ENCODE peak calls at places on chromosomes 12 and 14, in ten cellular contexts. I is adrenal gland, L is heart right ventricle, T is OCI-LY7, P is PC-9, B is fibroblast of lung, G is ascending aorta, D is mucosa of descending colon, J is colonic mucosa, E is left ventricle myocardium inferior. U is an unnamed sample.

GRCh38 chr12:95998611-95999300 is 2.6 kb upstream of the HAL start:
- DNase-seq in D (peak; percentile 58), E (no peak), L (peak; percentile 28), G (no peak), P (no peak), J (peak; percentile 48), I (peak; percentile 55), T (peak; percentile 78), B (peak; percentile 69), U (peak; percentile 52)

GRCh38 chr12:109888179-109889020 is 8.1 kb upstream of the GLTP start:
- DNase-seq in G (no peak), T (peak; percentile 69), J (no peak), D (no peak), L (no peak), E (no peak), I (no peak), B (peak; percentile 91), P (peak; percentile 96), U (no peak)

GRCh38 chr14:38548091-38548490 is 292.2 kb upstream of the CLEC14A start:
- DNase-seq in L (no peak), G (no peak), E (no peak), D (no peak), P (no peak), J (no peak), T (no peak), I (no peak), B (no peak), U (no peak)

GRCh38 chr12:10153271-10154144 is 18.4 kb downstream of the OLR1 start:
- DNase-seq in J (peak; percentile 66), P (peak; percentile 48), D (peak; percentile 76), B (peak; percentile 81), I (peak; percentile 80), G (peak; percentile 84), L (peak; percentile 67), T (peak; percentile 78), E (peak; percentile 61), U (peak; percentile 89)

GRCh38 chr12:103773109-103773905 is 67.7 kb downstream of the NT5DC3 start:
- DNase-seq in D (no peak), J (no peak), I (no peak), E (no peak), P (no peak), G (no peak), L (peak; percentile 28), T (no peak), B (peak; percentile 22), U (no peak)

GRCh38 chr12:57516617-57517153 is 3.6 kb downstream of the DDIT3 start:
- DNase-seq in D (no peak), E (no peak), B (no peak), I (no peak), P (no peak), G (no peak), J (no peak), T (no peak), L (no peak), U (no peak)

GRCh38 chr14:96929969-96930368 is 132.8 kb downstream of the VRK1 start:
- DNase-seq in L (peak; percentile 13), P (no peak), B (no peak), D (no peak), I (no peak), T (no peak), G (no peak), J (no peak), E (peak; percentile 26), U (no peak)

GRCh38 chr14:100374891-100375272 is 51.7 kb downstream of the SLC25A47 start:
- DNase-seq in D (no peak), P (no peak), G (no peak), E (no peak), L (no peak), B (no peak), I (no peak), T (no peak), J (no peak), U (no peak)

GRCh38 chr14:24317141-24317927 is 6.0 kb downstream of the LTB4R start:
- DNase-seq in E (no peak), G (no peak), L (no peak), B (no peak), I (no peak), T (no peak), D (no peak), P (no peak), J (no peak), U (no peak)

GRCh38 chr12:77679701-77680100 is 151.0 kb upstream of the NAV3 start:
- DNase-seq in D (no peak), E (no peak), G (no peak), T (no peak), I (no peak), J (no peak), B (no peak), L (no peak), P (no peak), U (no peak)

GRCh38 chr14:64217318-64217717 is 76.9 kb downstream of the ESR2 start:
- DNase-seq in D (no peak), P (no peak), L (no peak), E (no peak), B (no peak), G (peak; percentile 12), I (no peak), T (peak; percentile 52), J (no peak), U (peak; percentile 77)

GRCh38 chr12:102957339-102958050 is at the start of gene ASCL1:
- DNase-seq in L (no peak), I (no peak), E (no peak), P (no peak), J (no peak), T (no peak), B (peak; percentile 18), G (no peak), D (no peak), U (peak; percentile 32)

GRCh38 chr14:68791078-68791983 is 1.5 kb downstream of the ZFP36L1 start:
- DNase-seq in E (no peak), L (no peak), I (peak; percentile 29), G (peak; percentile 62), B (peak; percentile 54), D (peak; percentile 47), T (no peak), P (no peak), J (peak; percentile 60), U (peak; percentile 28)

GRCh38 chr12:68521321-68521839 is 89.3 kb upstream of the RAP1B start:
- DNase-seq in P (no peak), E (no peak), J (no peak), L (no peak), T (no peak), G (no peak), D (no peak), I (no peak), B (peak; percentile 73), U (no peak)

DNA sequence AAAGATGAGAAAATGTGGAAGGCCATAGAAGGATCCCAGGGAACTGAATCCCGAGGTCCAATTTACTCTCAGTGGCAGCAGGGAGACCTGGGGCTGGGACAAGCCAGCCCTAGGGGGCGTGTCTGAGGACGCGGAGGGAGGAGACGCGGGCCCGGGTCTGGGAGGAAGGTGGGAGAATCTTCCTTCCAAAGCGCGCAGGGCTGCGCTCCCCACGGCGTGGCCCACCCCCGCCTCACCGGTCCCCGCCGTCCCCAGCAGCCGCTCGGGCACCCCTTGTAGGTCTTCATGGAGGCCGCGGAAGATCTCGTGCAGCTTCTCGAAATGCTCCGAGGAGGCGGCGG is 323 bp downstream of the VTI1B start:
- DNase-seq in J (peak; percentile 86), I (peak; percentile 71), G (peak; percentile 83), E (peak; percentile 75), D (peak; percentile 80), P (peak; percentile 63), T (peak; percentile 56), B (peak; percentile 42), L (peak; percentile 76), U (peak; percentile 86)
- TF ChIP-seq CTCF in J (no peak), I (no peak), G (no peak), E (peak; percentile 44), D (no peak), P (peak; percentile 55), T (peak; percentile 47), B (no peak), L (peak; percentile 52), U (no peak)

DNA sequence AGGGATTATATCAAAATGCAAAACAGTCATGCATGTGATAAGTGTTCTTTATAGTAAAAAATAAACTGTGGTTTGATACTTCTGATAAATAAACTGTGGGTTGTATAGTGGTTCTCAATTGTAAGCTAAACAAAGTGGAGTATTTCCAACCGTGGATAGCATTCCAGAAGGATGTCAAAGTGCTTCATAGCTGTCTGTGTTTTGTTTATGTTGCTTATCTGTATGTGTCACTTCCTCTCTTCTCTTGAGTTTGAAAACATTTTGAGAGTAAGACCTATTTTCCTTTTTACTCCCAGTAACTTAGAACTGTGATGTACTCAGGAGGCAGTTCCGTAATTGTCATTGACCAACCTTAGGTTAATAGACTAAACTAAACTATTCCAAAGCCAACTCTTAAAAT is 415.8 kb downstream of the TMTC2 start:
- DNase-seq in I (no peak), B (peak; percentile 20), J (no peak), L (no peak), D (no peak), T (no peak), E (no peak), G (no peak), P (no peak), U (no peak)
- H3K4me1 ChIP-seq in I (no peaks in the 10 kb centered on the region), B (no peaks in the 10 kb centered on the region), J (no peaks in the 10 kb centered on the region), L (no peaks in the 10 kb centered on the region), D (no peaks in the 10 kb centered on the region), T (no peaks in the 10 kb centered on the region), E (no peaks in the 10 kb centered on the region), G (no peaks in the 10 kb centered on the region), P (no peaks in the 10 kb centered on the region), U (no peaks in the 10 kb centered on the region)

GRCh38 chr14:92481386-92481785 is 32.2 kb upstream of the RIN3 start:
- DNase-seq in L (no peak), B (peak; percentile 62), E (no peak), D (no peak), J (no peak), I (no peak), G (peak; percentile 40), P (no peak), T (no peak), U (peak; percentile 13)
- TF ChIP-seq CTCF in L (peak; percentile 42), B (peak; percentile 35), E (peak; percentile 31), D (no peak), J (no peak), I (no peak), G (peak; percentile 26), P (no peak), T (peak; percentile 23), U (no peak)

GRCh38 chr12:3119745-3120660 is 42.8 kb downstream of the TSPAN9 start:
- DNase-seq in E (peak; percentile 79), D (no peak), B (peak; percentile 42), I (no peak), P (peak; percentile 32), T (no peak), L (peak; percentile 80), J (no peak), G (peak; percentile 86), U (peak; percentile 69)
- H3K4me1 ChIP-seq in E (peaks cover 92% of the 10 kb centered on the region), D (no peaks in the 10 kb centered on the region), B (peaks cover 26% of the 10 kb centered on the region), I (peaks cover 39% of the 10 kb centered on the region), P (no peaks in the 10 kb centered on the region), T (no peaks in the 10 kb centered on the region), L (peaks cover 86% of the 10 kb centered on the region), J (no peaks in the 10 kb centered on the region), G (peaks cover 29% of the 10 kb centered on the region), U (peaks cover 28% of the 10 kb centered on the region)

DNA sequence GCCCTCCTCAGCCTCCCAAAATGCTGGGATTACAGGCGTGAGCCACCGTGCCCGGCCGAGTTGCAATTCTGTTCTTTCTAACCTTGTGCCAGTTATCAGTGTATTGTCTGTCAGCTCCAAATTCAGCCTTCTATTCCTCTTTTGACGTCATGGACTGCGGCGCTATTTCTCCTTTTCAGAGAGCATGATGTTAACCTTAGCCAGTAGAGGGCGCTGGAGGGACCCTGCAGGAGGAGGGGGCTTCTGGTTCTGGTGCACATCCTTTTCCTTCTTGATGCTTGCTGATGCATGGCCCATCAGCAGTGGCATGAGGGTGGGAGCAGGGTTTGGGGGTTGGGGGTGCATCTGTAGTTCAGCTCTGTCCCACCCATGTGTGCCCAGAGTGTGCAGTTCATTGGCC is 179.3 kb upstream of the RMST start:
- DNase-seq in P (no peak), J (no peak), T (peak; percentile 39), D (no peak), B (no peak), E (no peak), L (no peak), I (no peak), G (no peak), U (no peak)
- TF ChIP-seq CTCF in P (peak; percentile 38), J (no peak), T (peak; percentile 74), D (no peak), B (no peak), E (no peak), L (no peak), I (no peak), G (no peak), U (peak; percentile 13)

U was measured in testis.